ENCODE peak calls at places on chromosomes 16 and 17, in four cellular contexts. One of them, this sample, is unnamed. For H3K4me1, the result is how much of the 10 kb centered on the place peaks cover.

GRCh38 chr16:84487358-84487757 is 17.1 kb downstream of the MEAK7 start:
- DNase-seq in body of pancreas: no peak
- DNase-seq in heart left ventricle: no peak
- DNase-seq in heart right ventricle: no peak
- DNase-seq in this sample: no peak

GRCh38 chr17:57284984-57285646 is 28.8 kb downstream of the MSI2 start:
- DNase-seq in body of pancreas: no peak
- DNase-seq in heart left ventricle: no peak
- DNase-seq in heart right ventricle: no peak
- DNase-seq in this sample: no peak

GRCh38 chr16:54282202-54282922 is 4.2 kb downstream of the IRX3 start:
- DNase-seq in body of pancreas: peak
- DNase-seq in heart left ventricle: peak
- DNase-seq in heart right ventricle: peak
- DNase-seq in this sample: peak

GRCh38 chr17:57480438-57481196 is 224.3 kb downstream of the MSI2 start:
- DNase-seq in body of pancreas: no peak
- DNase-seq in heart left ventricle: peak
- DNase-seq in heart right ventricle: no peak
- DNase-seq in this sample: no peak

GRCh38 chr17:44219636-44220210 is at the start of gene UBTF:
- DNase-seq in body of pancreas: peak
- DNase-seq in heart left ventricle: peak
- DNase-seq in heart right ventricle: peak
- DNase-seq in this sample: peak

GRCh38 chr17:73643012-73643845 is 1.0 kb downstream of the SDK2 start:
- DNase-seq in body of pancreas: no peak
- DNase-seq in heart left ventricle: peak
- DNase-seq in heart right ventricle: peak
- DNase-seq in this sample: peak

GRCh38 chr16:79628501-79628975 is 28.0 kb upstream of the MAF start:
- DNase-seq in body of pancreas: no peak
- DNase-seq in heart left ventricle: no peak
- DNase-seq in heart right ventricle: no peak
- DNase-seq in this sample: no peak

GRCh38 chr16:13835357-13835756 is 84.6 kb upstream of the ERCC4 start:
- DNase-seq in body of pancreas: no peak
- DNase-seq in heart left ventricle: no peak
- DNase-seq in heart right ventricle: no peak
- DNase-seq in this sample: no peak

GRCh38 chr17:79575229-79575628 is 35.6 kb downstream of the RBFOX3 start:
- DNase-seq in body of pancreas: no peak
- DNase-seq in heart left ventricle: no peak
- DNase-seq in heart right ventricle: no peak
- DNase-seq in this sample: peak

GRCh38 chr17:10513284-10514067 is 4.9 kb downstream of the MYH1 start:
- DNase-seq in body of pancreas: no peak
- DNase-seq in heart left ventricle: no peak
- DNase-seq in heart right ventricle: no peak
- DNase-seq in this sample: no peak

GRCh38 chr16:78822509-78822908 is 723.1 kb downstream of the WWOX start:
- DNase-seq in body of pancreas: no peak
- DNase-seq in heart left ventricle: no peak
- DNase-seq in heart right ventricle: no peak
- DNase-seq in this sample: no peak

GRCh38 chr16:82004651-82005490 is 6.4 kb downstream of the SDR42E1 start:
- DNase-seq in body of pancreas: peak
- DNase-seq in heart left ventricle: no peak
- DNase-seq in heart right ventricle: no peak
- DNase-seq in this sample: no peak

GRCh38 chr17:323721-324139 is 28.9 kb downstream of the RPH3AL start:
- DNase-seq in body of pancreas: no peak
- DNase-seq in heart left ventricle: no peak
- DNase-seq in heart right ventricle: no peak
- DNase-seq in this sample: peak

GRCh38 chr17:49980703-49981197 is 11.8 kb downstream of the DLX4 start:
- DNase-seq in body of pancreas: no peak
- DNase-seq in heart left ventricle: no peak
- DNase-seq in heart right ventricle: no peak
- DNase-seq in this sample: no peak

GRCh38 chr16:30602595-30603277 is 7.5 kb downstream of the ZNF689 start:
- DNase-seq in body of pancreas: no peak
- DNase-seq in heart left ventricle: no peak
- DNase-seq in heart right ventricle: no peak
- DNase-seq in this sample: no peak

GRCh38 chr17:81667754-81668153 is 1.2 kb downstream of the CCDC137 start:
- DNase-seq in body of pancreas: no peak
- DNase-seq in heart left ventricle: no peak
- DNase-seq in heart right ventricle: no peak
- DNase-seq in this sample: no peak

GRCh38 chr16:14600164-14600563 is 29.9 kb downstream of the PARN start:
- DNase-seq in body of pancreas: no peak
- DNase-seq in heart left ventricle: no peak
- DNase-seq in heart right ventricle: no peak
- DNase-seq in this sample: no peak

GRCh38 chr16:77881355-77882003 is 93.1 kb downstream of the VAT1L start:
- DNase-seq in body of pancreas: no peak
- DNase-seq in heart left ventricle: no peak
- DNase-seq in heart right ventricle: no peak
- DNase-seq in this sample: no peak

GRCh38 chr17:3788200-3788599 is 12.8 kb downstream of the ITGAE start:
- DNase-seq in body of pancreas: no peak
- DNase-seq in heart left ventricle: no peak
- DNase-seq in heart right ventricle: no peak
- DNase-seq in this sample: peak

GRCh38 chr17:78125138-78125913 is 3.2 kb downstream of the TMC6 start:
- DNase-seq in body of pancreas: no peak
- DNase-seq in heart left ventricle: no peak
- DNase-seq in heart right ventricle: peak
- DNase-seq in this sample: peak

GRCh38 chr17:61396586-61397085 is 3.0 kb upstream of the TBX2 start:
- DNase-seq in body of pancreas: no peak
- DNase-seq in heart left ventricle: peak
- DNase-seq in heart right ventricle: no peak
- DNase-seq in this sample: peak

GRCh38 chr17:38798614-38799500 is 499 bp downstream of the PIP4K2B start:
- DNase-seq in body of pancreas: peak
- DNase-seq in heart left ventricle: peak
- DNase-seq in heart right ventricle: peak
- DNase-seq in this sample: peak

GRCh38 chr17:63841350-63842172 is 924 bp downstream of the SMARCD2 start:
- DNase-seq in body of pancreas: peak
- DNase-seq in heart left ventricle: peak
- DNase-seq in heart right ventricle: peak
- DNase-seq in this sample: peak

GRCh38 chr17:48176456-48176855 is 68.9 kb downstream of the SNX11 start:
- DNase-seq in body of pancreas: no peak
- DNase-seq in heart left ventricle: no peak
- DNase-seq in heart right ventricle: no peak
- DNase-seq in this sample: no peak

GRCh38 chr17:45048795-45049563 is 2.5 kb downstream of the DCAKD start:
- DNase-seq in body of pancreas: no peak
- DNase-seq in heart left ventricle: no peak
- DNase-seq in heart right ventricle: no peak
- DNase-seq in this sample: no peak

GRCh38 chr17:58503876-58504275 is 10.6 kb downstream of the MTMR4 start:
- DNase-seq in body of pancreas: no peak
- DNase-seq in heart left ventricle: no peak
- DNase-seq in heart right ventricle: no peak
- DNase-seq in this sample: no peak

DNA sequence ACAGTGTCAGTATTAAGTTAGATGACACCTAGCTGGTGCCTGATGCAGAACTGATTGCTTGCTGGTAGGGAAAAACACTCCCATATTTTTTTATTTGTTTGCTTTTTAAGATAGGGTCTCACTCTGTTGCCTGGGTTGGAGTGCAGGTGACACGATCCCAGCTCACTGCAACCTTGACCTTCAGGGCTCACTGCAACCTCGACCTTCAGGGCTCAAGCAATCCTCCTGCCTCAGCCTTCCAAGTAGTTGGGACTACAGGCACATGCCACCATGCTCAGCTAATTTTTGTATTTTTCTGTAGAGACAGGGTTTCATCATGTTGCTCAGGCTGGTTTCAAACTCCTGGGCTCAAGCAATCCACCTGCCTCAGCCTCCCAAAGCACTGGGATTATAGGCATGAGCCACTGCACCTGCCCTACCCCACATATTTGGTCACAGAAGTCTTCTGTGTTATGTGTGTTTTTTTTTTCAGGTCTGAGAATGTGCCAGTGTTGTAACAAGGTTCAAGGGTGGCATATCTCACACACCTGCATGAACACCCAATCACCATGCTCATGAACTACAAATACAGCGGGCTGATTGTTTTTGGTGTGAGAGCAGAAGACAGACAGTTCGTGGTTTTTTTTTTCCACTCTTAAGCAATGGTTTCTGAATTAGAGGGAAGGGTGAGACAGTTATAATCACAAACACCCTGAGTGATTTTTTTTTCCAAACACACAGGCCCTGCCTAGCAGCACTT is 22.8 kb downstream of the SPAG9 start:
- DNase-seq in body of pancreas: peak
- DNase-seq in heart left ventricle: no peak
- DNase-seq in heart right ventricle: no peak
- DNase-seq in this sample: no peak
- H3K27ac ChIP-seq in body of pancreas: peak
- H3K27ac ChIP-seq in heart left ventricle: no peak
- H3K27ac ChIP-seq in heart right ventricle: no peak
- H3K27ac ChIP-seq in this sample: no peak

DNA sequence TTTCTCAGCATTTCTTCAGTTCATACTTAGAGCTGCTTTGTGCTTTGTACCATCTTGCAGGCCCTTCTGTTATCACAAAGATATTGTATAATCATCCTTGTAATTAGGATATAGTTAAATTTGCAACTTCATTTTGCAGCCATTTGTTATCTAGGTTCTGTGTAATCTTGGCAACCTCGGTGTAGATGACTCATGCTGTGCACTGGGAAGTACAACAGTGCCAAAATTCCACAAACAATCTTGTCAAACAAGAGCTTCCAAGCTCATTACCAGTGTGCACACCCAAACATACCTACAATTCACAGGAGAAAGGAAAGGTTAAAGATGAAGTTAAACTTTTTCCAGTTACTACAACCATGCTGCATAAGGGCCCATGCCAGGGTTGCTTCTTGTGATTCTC is 1231.8 kb downstream of the CDH11 start:
- DNase-seq in body of pancreas: peak
- DNase-seq in heart left ventricle: peak
- DNase-seq in heart right ventricle: no peak
- DNase-seq in this sample: no peak
- H3K4me1 ChIP-seq in body of pancreas: under half
- H3K4me1 ChIP-seq in heart left ventricle: under half
- H3K4me1 ChIP-seq in heart right ventricle: under half
- H3K4me1 ChIP-seq in this sample: under half

GRCh38 chr17:82846061-82846691 is 6.4 kb upstream of the ZNF750 start:
- DNase-seq in body of pancreas: peak
- DNase-seq in heart left ventricle: no peak
- DNase-seq in heart right ventricle: no peak
- DNase-seq in this sample: peak
- H3K27ac ChIP-seq in body of pancreas: no peak
- H3K27ac ChIP-seq in heart left ventricle: peak
- H3K27ac ChIP-seq in heart right ventricle: peak
- H3K27ac ChIP-seq in this sample: peak

DNA sequence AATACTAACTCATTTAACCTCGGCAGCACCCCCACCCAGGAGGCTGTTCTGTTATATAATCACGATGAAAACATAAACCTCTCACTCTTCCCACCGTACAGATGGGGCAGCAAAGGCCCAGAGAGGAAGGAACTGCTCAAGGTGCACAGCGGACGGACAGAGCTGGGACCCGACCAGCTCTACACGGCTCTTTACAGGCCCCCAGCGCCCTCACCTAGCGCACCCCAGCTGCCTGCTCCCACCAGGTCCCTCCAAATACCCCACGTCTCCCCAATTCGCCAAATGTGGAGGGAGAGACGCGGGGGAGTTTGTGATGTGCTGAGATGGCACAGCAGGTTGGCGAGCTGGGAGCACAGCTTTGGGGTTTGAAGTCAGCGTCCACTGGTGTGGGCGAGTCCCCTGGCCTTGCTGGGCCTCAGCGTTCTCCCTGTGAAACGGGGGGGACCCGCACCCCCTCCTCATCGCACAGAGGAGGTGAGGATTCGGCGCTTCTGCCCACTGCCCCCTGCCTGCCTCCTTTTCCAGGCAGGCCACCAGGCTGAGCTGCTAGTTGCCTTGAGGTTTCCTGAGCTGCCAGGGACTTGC is 54.1 kb downstream of the CBFA2T3 start:
- DNase-seq in body of pancreas: no peak
- DNase-seq in heart left ventricle: no peak
- DNase-seq in heart right ventricle: no peak
- DNase-seq in this sample: no peak
- H3K4me1 ChIP-seq in body of pancreas: half or more
- H3K4me1 ChIP-seq in heart left ventricle: half or more
- H3K4me1 ChIP-seq in heart right ventricle: half or more
- H3K4me1 ChIP-seq in this sample: under half

GRCh38 chr16:87127061-87127765 is 190.0 kb downstream of the C16orf95 start:
- DNase-seq in body of pancreas: peak
- DNase-seq in heart left ventricle: peak
- DNase-seq in heart right ventricle: peak
- DNase-seq in this sample: peak
- H3K27ac ChIP-seq in body of pancreas: no peak
- H3K27ac ChIP-seq in heart left ventricle: peak
- H3K27ac ChIP-seq in heart right ventricle: peak
- H3K27ac ChIP-seq in this sample: peak

DNA sequence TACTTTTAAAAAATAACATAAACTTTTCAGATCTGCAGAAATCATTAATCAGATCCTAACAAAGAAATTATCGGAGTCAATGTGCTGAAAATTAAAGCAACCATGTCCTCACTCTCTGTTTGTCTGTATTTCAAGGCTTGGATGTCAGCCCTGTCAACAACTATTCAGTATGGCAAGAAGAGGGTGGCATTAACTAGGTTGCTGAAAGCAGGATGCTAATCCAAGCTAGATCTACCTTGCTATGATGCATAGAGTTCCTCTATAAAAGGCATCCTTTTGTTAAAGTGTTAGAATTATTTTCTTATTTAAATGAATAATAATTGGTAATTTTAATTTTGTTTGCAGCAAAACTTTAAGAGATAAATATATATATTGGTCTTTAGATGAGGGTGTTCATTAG is 800.8 kb downstream of the CDH11 start:
- DNase-seq in body of pancreas: no peak
- DNase-seq in heart left ventricle: no peak
- DNase-seq in heart right ventricle: no peak
- DNase-seq in this sample: no peak
- H3K4me1 ChIP-seq in body of pancreas: under half
- H3K4me1 ChIP-seq in heart left ventricle: under half
- H3K4me1 ChIP-seq in heart right ventricle: under half
- H3K4me1 ChIP-seq in this sample: under half

DNA sequence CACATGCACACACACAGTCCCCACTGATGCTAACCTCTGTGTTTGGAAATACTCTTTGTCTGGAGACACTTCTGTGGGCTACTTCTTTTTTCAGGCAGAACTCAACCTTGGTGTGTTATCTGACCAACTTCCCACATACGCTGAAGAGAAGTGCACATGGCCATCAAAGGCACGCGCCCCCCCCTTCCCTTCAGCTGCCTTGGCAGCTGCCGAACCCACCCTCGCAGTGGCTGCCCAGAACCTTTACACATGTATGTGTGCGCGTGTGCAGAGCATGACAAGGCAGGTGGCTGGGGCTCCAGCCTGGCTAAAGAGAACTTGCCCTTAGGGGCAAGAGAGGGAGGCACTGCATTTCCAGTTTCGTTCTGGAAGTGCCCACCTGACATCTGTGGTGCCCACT is 3.9 kb downstream of the RAPGEFL1 start:
- DNase-seq in body of pancreas: no peak
- DNase-seq in heart left ventricle: no peak
- DNase-seq in heart right ventricle: no peak
- DNase-seq in this sample: no peak
- H3K27ac ChIP-seq in body of pancreas: no peak
- H3K27ac ChIP-seq in heart left ventricle: no peak
- H3K27ac ChIP-seq in heart right ventricle: no peak
- H3K27ac ChIP-seq in this sample: no peak

This sample was measured in kidney.